ENCODE peak calls at places on chromosome 7, in four cellular contexts. One of them, this sample, is unnamed.

GRCh38 chr7:137439829-137440433 is 96.4 kb upstream of the PTN start:
- DNase-seq in CD8-positive, alpha-beta memory T cell: no peak
- DNase-seq in central memory CD4-positive, alpha-beta T cell: no peak
- DNase-seq in natural killer cell: no peak
- DNase-seq in this sample: no peak

GRCh38 chr7:95318501-95318900 is 5.8 kb downstream of the PON1 start:
- DNase-seq in central memory CD4-positive, alpha-beta T cell: no peak
- DNase-seq in natural killer cell: no peak
- DNase-seq in CD8-positive, alpha-beta memory T cell: no peak
- DNase-seq in this sample: no peak

GRCh38 chr7:131151034-131151433 is 176.6 kb upstream of the MKLN1 start:
- DNase-seq in central memory CD4-positive, alpha-beta T cell: no peak
- DNase-seq in CD8-positive, alpha-beta memory T cell: no peak
- DNase-seq in natural killer cell: no peak
- DNase-seq in this sample: no peak

GRCh38 chr7:33776791-33777190 is 128.5 kb upstream of the BMPER start:
- DNase-seq in CD8-positive, alpha-beta memory T cell: no peak
- DNase-seq in central memory CD4-positive, alpha-beta T cell: no peak
- DNase-seq in natural killer cell: no peak
- DNase-seq in this sample: no peak

GRCh38 chr7:36283171-36283570 is 106.5 kb upstream of the ANLN start:
- DNase-seq in CD8-positive, alpha-beta memory T cell: no peak
- DNase-seq in central memory CD4-positive, alpha-beta T cell: no peak
- DNase-seq in natural killer cell: no peak
- DNase-seq in this sample: no peak

GRCh38 chr7:130896051-130896881 is 162.3 kb upstream of the KLF14 start:
- DNase-seq in CD8-positive, alpha-beta memory T cell: no peak
- DNase-seq in central memory CD4-positive, alpha-beta T cell: no peak
- DNase-seq in natural killer cell: no peak
- DNase-seq in this sample: no peak

GRCh38 chr7:22700559-22701002 is 26.4 kb upstream of the IL6 start:
- DNase-seq in central memory CD4-positive, alpha-beta T cell: no peak
- DNase-seq in CD8-positive, alpha-beta memory T cell: no peak
- DNase-seq in natural killer cell: no peak
- DNase-seq in this sample: no peak

GRCh38 chr7:106629521-106629920 is 31.4 kb downstream of the CCDC71L start:
- DNase-seq in CD8-positive, alpha-beta memory T cell: no peak
- DNase-seq in central memory CD4-positive, alpha-beta T cell: no peak
- DNase-seq in natural killer cell: no peak
- DNase-seq in this sample: no peak

GRCh38 chr7:17770710-17771375 is 169.5 kb downstream of the SNX13 start:
- DNase-seq in central memory CD4-positive, alpha-beta T cell: no peak
- DNase-seq in CD8-positive, alpha-beta memory T cell: no peak
- DNase-seq in natural killer cell: no peak
- DNase-seq in this sample: no peak

GRCh38 chr7:12847001-12847400 is 159.6 kb downstream of the ARL4A start:
- DNase-seq in central memory CD4-positive, alpha-beta T cell: no peak
- DNase-seq in natural killer cell: no peak
- DNase-seq in CD8-positive, alpha-beta memory T cell: no peak
- DNase-seq in this sample: no peak

GRCh38 chr7:127251458-127252379 is 1.0 kb downstream of the GRM8 start:
- DNase-seq in CD8-positive, alpha-beta memory T cell: no peak
- DNase-seq in central memory CD4-positive, alpha-beta T cell: no peak
- DNase-seq in natural killer cell: no peak
- DNase-seq in this sample: peak; percentile 22

GRCh38 chr7:27124979-27125689 is 5.4 kb downstream of the HOXA4 start:
- DNase-seq in central memory CD4-positive, alpha-beta T cell: no peak
- DNase-seq in natural killer cell: no peak
- DNase-seq in CD8-positive, alpha-beta memory T cell: no peak
- DNase-seq in this sample: no peak

GRCh38 chr7:152859781-152860191 is 100.2 kb downstream of the ACTR3B start:
- DNase-seq in natural killer cell: no peak
- DNase-seq in CD8-positive, alpha-beta memory T cell: no peak
- DNase-seq in central memory CD4-positive, alpha-beta T cell: no peak
- DNase-seq in this sample: no peak

GRCh38 chr7:158587425-158588084 is at the start of gene PTPRN2:
- DNase-seq in natural killer cell: peak; percentile 59
- DNase-seq in CD8-positive, alpha-beta memory T cell: peak; percentile 51
- DNase-seq in central memory CD4-positive, alpha-beta T cell: peak; percentile 43
- DNase-seq in this sample: peak; percentile 54

GRCh38 chr7:100894860-100895700 is 608 bp downstream of the ACHE start:
- DNase-seq in central memory CD4-positive, alpha-beta T cell: no peak
- DNase-seq in CD8-positive, alpha-beta memory T cell: peak; percentile 58
- DNase-seq in natural killer cell: peak; percentile 53
- DNase-seq in this sample: peak; percentile 75